ENCODE peak calls at places on chromosomes 7 and 10, in ten cellular contexts. B is NAMALWA; X is NCI-H2107; V is T-helper 9 cell; W is T-helper 17 cell; T is stimulated activated CD4-positive, alpha-beta T cell treated with anti-CD3 and anti-CD28 coated beads, Interleukin-2, amount 100 ng/mL, for 48 hours; L is HT1080; I is Caco-2; Q is astrocyte of the spinal cord; G is HS-5. O is an unnamed sample.
A peak's percentile ranks its signal among the peaks of the same experiment; 100 is the strongest.

GRCh38 chr7:82223580-82223979 is 220.0 kb downstream of the CACNA2D1 start:
- DNase-seq in B (no peak), X (no peak), V (no peak), W (no peak), T (no peak), L (no peak), I (no peak), Q (no peak), G (no peak), O (no peak)

GRCh38 chr10:122740640-122741039 is 41.0 kb upstream of the C10orf120 start:
- DNase-seq in B (no peak), X (no peak), V (no peak), W (no peak), T (no peak), L (peak; percentile 20), I (no peak), Q (no peak), G (no peak), O (no peak)

GRCh38 chr10:49071221-49071761 is 44.0 kb downstream of the VSTM4 start:
- DNase-seq in B (no peak), X (no peak), V (no peak), W (no peak), T (no peak), L (peak; percentile 39), I (no peak), Q (no peak), G (no peak), O (no peak)

GRCh38 chr10:24383681-24384106 is 174.8 kb downstream of the KIAA1217 start:
- DNase-seq in B (peak; percentile 94), X (peak; percentile 35), V (no peak), W (no peak), T (peak; percentile 47), L (peak; percentile 95), I (peak; percentile 87), Q (peak; percentile 100), G (peak; percentile 58), O (peak; percentile 98)

GRCh38 chr7:80499350-80499955 is 12.4 kb downstream of the GNAT3 start:
- DNase-seq in B (no peak), X (no peak), V (no peak), W (no peak), T (no peak), L (peak; percentile 87), I (peak; percentile 29), Q (peak; percentile 90), G (peak; percentile 77), O (peak; percentile 91)

GRCh38 chr7:100088621-100089457 is at the start of gene COPS6:
- DNase-seq in B (peak; percentile 81), X (peak; percentile 80), V (peak; percentile 92), W (peak; percentile 89), T (peak; percentile 89), L (peak; percentile 62), I (peak; percentile 93), Q (peak; percentile 75), G (no peak), O (peak; percentile 90)

GRCh38 chr10:81914736-81915510 is 39.9 kb downstream of the NRG3 start:
- DNase-seq in B (no peak), X (no peak), V (no peak), W (no peak), T (no peak), L (no peak), I (no peak), Q (no peak), G (no peak), O (no peak)

GRCh38 chr10:34186740-34187139 is 628.4 kb downstream of the PARD3 start:
- DNase-seq in B (no peak), X (no peak), V (no peak), W (no peak), T (no peak), L (no peak), I (no peak), Q (peak; percentile 12), G (no peak), O (no peak)

GRCh38 chr7:3027455-3027854 is 16.2 kb downstream of the CARD11 start:
- DNase-seq in B (no peak), X (no peak), V (no peak), W (no peak), T (no peak), L (no peak), I (no peak), Q (no peak), G (no peak), O (no peak)

GRCh38 chr7:158814637-158815036 is 14.7 kb downstream of the ESYT2 start:
- DNase-seq in B (peak; percentile 45), X (no peak), V (peak; percentile 34), W (no peak), T (no peak), L (no peak), I (no peak), Q (no peak), G (no peak), O (no peak)

GRCh38 chr10:5587151-5588079 is 62.7 kb downstream of the CALML3 start:
- DNase-seq in B (no peak), X (no peak), V (no peak), W (no peak), T (no peak), L (no peak), I (no peak), Q (no peak), G (no peak), O (no peak)

GRCh38 chr7:121278120-121279021 is 50.4 kb upstream of the WNT16 start:
- DNase-seq in B (no peak), X (no peak), V (no peak), W (no peak), T (no peak), L (peak; percentile 68), I (no peak), Q (peak; percentile 83), G (no peak), O (peak; percentile 48)

GRCh38 chr10:121927361-121927840 is 430 bp downstream of the ATE1 start:
- DNase-seq in B (no peak), X (no peak), V (peak; percentile 16), W (no peak), T (peak; percentile 25), L (peak; percentile 76), I (peak; percentile 66), Q (peak; percentile 47), G (no peak), O (peak; percentile 62)

GRCh38 chr10:28892818-28893547 is 215.7 kb downstream of the BAMBI start:
- DNase-seq in B (no peak), X (no peak), V (no peak), W (no peak), T (no peak), L (peak; percentile 50), I (no peak), Q (peak; percentile 59), G (no peak), O (no peak)

GRCh38 chr7:127650842-127651555 is 995 bp upstream of the SND1 start:
- DNase-seq in B (peak; percentile 53), X (no peak), V (no peak), W (no peak), T (no peak), L (no peak), I (no peak), Q (no peak), G (no peak), O (no peak)

GRCh38 chr7:105782391-105783063 is 93.9 kb downstream of the ATXN7L1 start:
- DNase-seq in B (no peak), X (no peak), V (no peak), W (no peak), T (peak; percentile 44), L (peak; percentile 90), I (no peak), Q (peak; percentile 91), G (peak; percentile 41), O (peak; percentile 88)

GRCh38 chr7:40873248-40873647 is 738.4 kb downstream of the SUGCT start:
- DNase-seq in B (no peak), X (no peak), V (no peak), W (no peak), T (no peak), L (no peak), I (no peak), Q (no peak), G (no peak), O (no peak)

GRCh38 chr7:74379938-74380337 is 73.8 kb upstream of the GTF2IRD1 start:
- DNase-seq in B (no peak), X (no peak), V (no peak), W (no peak), T (no peak), L (no peak), I (no peak), Q (no peak), G (no peak), O (no peak)

GRCh38 chr10:72730462-72730861 is 38.5 kb downstream of the MCU start:
- DNase-seq in B (no peak), X (no peak), V (no peak), W (no peak), T (no peak), L (no peak), I (no peak), Q (no peak), G (peak; percentile 20), O (no peak)

GRCh38 chr7:39746162-39746782 is 122.9 kb downstream of the RALA start:
- DNase-seq in B (peak; percentile 78), X (peak; percentile 40), V (peak; percentile 47), W (peak; percentile 44), T (peak; percentile 54), L (peak; percentile 79), I (peak; percentile 80), Q (peak; percentile 80), G (peak; percentile 76), O (peak; percentile 91)

GRCh38 chr7:40372031-40372430 is 237.2 kb downstream of the SUGCT start:
- DNase-seq in B (no peak), X (no peak), V (no peak), W (no peak), T (no peak), L (no peak), I (no peak), Q (no peak), G (no peak), O (peak; percentile 13)

GRCh38 chr10:130751106-130751840 is 560.2 kb downstream of the TCERG1L start:
- DNase-seq in B (no peak), X (no peak), V (no peak), W (no peak), T (no peak), L (no peak), I (no peak), Q (no peak), G (no peak), O (no peak)

GRCh38 chr7:107937514-107937913 is 46.5 kb downstream of the DLD start:
- DNase-seq in B (no peak), X (no peak), V (no peak), W (no peak), T (no peak), L (no peak), I (no peak), Q (no peak), G (no peak), O (peak; percentile 69)

GRCh38 chr10:46514431-46514861 is 42.0 kb downstream of the GPRIN2 start:
- DNase-seq in B (no peak), X (no peak), V (no peak), W (no peak), T (no peak), L (no peak), I (no peak), Q (no peak), G (no peak), O (no peak)

GRCh38 chr10:125266966-125267365 is 106.6 kb upstream of the CTBP2 start:
- DNase-seq in B (no peak), X (no peak), V (no peak), W (no peak), T (no peak), L (no peak), I (no peak), Q (no peak), G (no peak), O (no peak)

GRCh38 chr7:102415685-102416225 is 17.6 kb upstream of the ORAI2 start:
- DNase-seq in B (peak; percentile 74), X (no peak), V (peak; percentile 39), W (peak; percentile 41), T (no peak), L (no peak), I (no peak), Q (no peak), G (no peak), O (no peak)

GRCh38 chr7:100888988-100889760 is at the start of gene UFSP1:
- DNase-seq in B (no peak), X (no peak), V (no peak), W (no peak), T (no peak), L (peak; percentile 54), I (no peak), Q (no peak), G (no peak), O (no peak)

GRCh38 chr7:93147358-93147757 is 827 bp downstream of the SAMD9L start:
- DNase-seq in B (peak; percentile 63), X (no peak), V (peak; percentile 1), W (no peak), T (no peak), L (peak; percentile 52), I (no peak), Q (peak; percentile 61), G (no peak), O (peak; percentile 66)